ENCODE peak calls at places on chromosomes 6 and 20, in seven cellular contexts. J is H9, V is IMR-90, C is mesendoderm, H is mesenchymal stem cell, N is neuronal stem cell, S is trophoblast cell. P is an unnamed sample.

GRCh38 chr20:47343007-47343472 is 13.5 kb downstream of the ZMYND8 start:
- DNase-seq in J (no peak), S (no peak), C (no peak), H (peak), V (peak), N (no peak), P (no peak)

GRCh38 chr20:36908603-36909002 is 32.7 kb downstream of the TLDC2 start:
- DNase-seq in J (no peak), C (no peak), N (no peak), H (no peak), V (no peak), S (no peak), P (no peak)

GRCh38 chr20:1357921-1358671 is 29.2 kb upstream of the SDCBP2 start:
- DNase-seq in N (no peak), C (no peak), J (no peak), S (no peak), V (peak), H (no peak), P (no peak)

GRCh38 chr20:58361549-58361948 is 27.5 kb upstream of the VAPB start:
- DNase-seq in C (peak), N (no peak), S (peak), V (peak), J (no peak), H (peak), P (no peak)

GRCh38 chr6:143564484-143565017 is 53.0 kb upstream of the FUCA2 start:
- DNase-seq in N (no peak), S (no peak), H (no peak), J (no peak), C (no peak), V (peak), P (no peak)

GRCh38 chr20:25055711-25056492 is 2.0 kb downstream of the ACSS1 start:
- DNase-seq in J (no peak), C (no peak), S (no peak), H (no peak), V (peak), N (no peak), P (no peak)

GRCh38 chr6:17768388-17768787 is 61.7 kb upstream of the NUP153 start:
- DNase-seq in S (peak), H (peak), C (peak), V (peak), J (no peak), N (peak), P (no peak)

GRCh38 chr6:52513464-52513863 is 63.4 kb downstream of the TRAM2 start:
- DNase-seq in S (no peak), N (no peak), V (no peak), J (no peak), H (no peak), C (peak), P (no peak)

GRCh38 chr6:159788276-159788675 is 1.1 kb downstream of the TCP1 start:
- DNase-seq in H (no peak), C (no peak), V (no peak), J (no peak), S (peak), N (no peak), P (no peak)

GRCh38 chr6:11429577-11429976 is 108.0 kb upstream of the TMEM170B start:
- DNase-seq in S (no peak), J (no peak), H (no peak), C (peak), N (no peak), V (no peak), P (no peak)

GRCh38 chr20:58743076-58743566 is 50.5 kb downstream of the NPEPL1 start:
- DNase-seq in H (no peak), C (no peak), S (no peak), N (no peak), J (no peak), V (no peak), P (no peak)

GRCh38 chr6:117483004-117483644 is 650 bp downstream of the DCBLD1 start:
- DNase-seq in J (peak), S (peak), C (peak), N (peak), H (peak), V (peak), P (peak)

GRCh38 chr6:21899708-21900107 is 306.2 kb downstream of the SOX4 start:
- DNase-seq in H (no peak), V (no peak), N (no peak), S (no peak), C (peak), J (no peak), P (no peak)

GRCh38 chr6:9511157-9511556 is 903.7 kb downstream of the TFAP2A start:
- DNase-seq in V (no peak), C (no peak), N (no peak), H (no peak), J (no peak), S (peak), P (no peak)

GRCh38 chr6:139017227-139017626 is 11.3 kb upstream of the ABRACL start:
- DNase-seq in S (no peak), J (no peak), N (no peak), C (no peak), H (no peak), V (no peak), P (no peak)

GRCh38 chr6:169173532-169174268 is 79.9 kb downstream of the THBS2 start:
- DNase-seq in H (no peak), C (no peak), N (no peak), V (peak), S (peak), J (no peak), P (no peak)

GRCh38 chr20:35021063-35021462 is 65.4 kb downstream of the MYH7B start:
- DNase-seq in J (no peak), V (no peak), S (no peak), H (no peak), N (no peak), C (no peak), P (no peak)

GRCh38 chr6:117976030-117976651 is 69.1 kb downstream of the SLC35F1 start:
- DNase-seq in N (peak), C (peak), H (peak), V (peak), S (peak), J (no peak), P (no peak)

GRCh38 chr6:9361749-9362148 is 926.4 kb upstream of the SLC35B3 start:
- DNase-seq in C (no peak), N (no peak), V (no peak), J (no peak), H (no peak), S (no peak), P (no peak)

GRCh38 chr6:150299873-150300485 is 68.8 kb upstream of the IYD start:
- DNase-seq in J (no peak), C (no peak), H (no peak), N (no peak), S (no peak), V (no peak), P (no peak)

GRCh38 chr6:153949606-153950005 is 89.4 kb upstream of the OPRM1 start:
- DNase-seq in V (no peak), N (no peak), S (no peak), J (no peak), C (no peak), H (no peak), P (no peak)
- H2BK120ac ChIP-seq in V (no peak), N (no peak), S (no peak), J (no peak), C (no peak), H (no peak), P (no peak)

GRCh38 chr6:135270676-135271536 is 89.8 kb downstream of the MYB start:
- DNase-seq in V (no peak), C (peak), H (no peak), S (no peak), J (peak), N (no peak), P (peak)
- H3K4ac ChIP-seq in V (no peak), C (no peak), H (no peak), S (no peak), J (no peak), N (no peak), P (peak)

GRCh38 chr6:149223934-149224333 is 93.6 kb upstream of the TAB2 start:
- DNase-seq in S (no peak), V (no peak), H (no peak), N (no peak), C (no peak), J (no peak), P (no peak)
- H2BK120ac ChIP-seq in S (no peak), V (no peak), H (no peak), N (no peak), C (no peak), J (no peak), P (no peak)

GRCh38 chr6:132725471-132725870 is 11.6 kb upstream of the VNN1 start:
- DNase-seq in V (no peak), H (no peak), S (no peak), C (no peak), J (no peak), N (no peak), P (no peak)
- H3K4ac ChIP-seq in V (no peak), H (no peak), S (no peak), C (no peak), J (no peak), N (no peak), P (no peak)